ENCODE peak calls at places on chromosomes 6 and 20, in six cellular contexts. W, J, H, X, Y and L are unnamed samples.

GRCh38 chr6:142903806-142904205 is 41.2 kb downstream of the HIVEP2 start:
- DNase-seq in J (no peak), Y (no peak), H (no peak), X (no peak), W (no peak), L (no peak)

GRCh38 chr6:89242574-89243330 is 25.6 kb upstream of the GABRR1 start:
- DNase-seq in J (no peak), W (peak), X (no peak), Y (no peak), H (peak), L (peak)

GRCh38 chr6:73131706-73132105 is 93.6 kb downstream of the KHDC1L start:
- DNase-seq in W (no peak), H (peak), X (no peak), Y (no peak), J (no peak), L (no peak)

GRCh38 chr6:153401751-153402150 is 270.7 kb upstream of the RGS17 start:
- DNase-seq in H (no peak), Y (no peak), X (no peak), W (no peak), J (no peak), L (no peak)

GRCh38 chr6:27797960-27798359 is 114.2 kb downstream of the OR2B2 start:
- DNase-seq in W (no peak), Y (no peak), H (no peak), J (no peak), X (no peak), L (no peak)

GRCh38 chr6:35634316-35634715 is 54.4 kb downstream of the FKBP5 start:
- DNase-seq in H (peak), J (no peak), X (no peak), W (no peak), Y (no peak), L (no peak)

GRCh38 chr20:11076434-11076833 is 402.6 kb upstream of the JAG1 start:
- DNase-seq in W (no peak), Y (no peak), H (no peak), X (no peak), J (no peak), L (no peak)

GRCh38 chr6:134161036-134161435 is 108.6 kb upstream of the SLC2A12 start:
- DNase-seq in X (no peak), W (no peak), H (no peak), Y (no peak), J (no peak), L (no peak)

GRCh38 chr6:170311696-170312095 is 5.1 kb downstream of the FAM120B start:
- DNase-seq in W (no peak), H (no peak), Y (no peak), X (no peak), J (no peak), L (no peak)